ENCODE peak calls at places on chromosomes 7 and 10, in six cellular contexts. N is mesenchymal stem cell, K is neuronal stem cell, S is H1, J is mesendoderm, D is IMR-90. A is an unnamed sample.

GRCh38 chr10:122306744-122307143 is 35.6 kb downstream of the BTBD16 start:
- DNase-seq in N (no peak), K (no peak), S (no peak), J (no peak), D (no peak), A (no peak)

GRCh38 chr10:45313264-45313873 is 2.0 kb downstream of the OR13A1 start:
- DNase-seq in N (no peak), K (no peak), S (no peak), J (no peak), D (no peak), A (no peak)

GRCh38 chr10:43419997-43420368 is 11.0 kb upstream of the HNRNPF start:
- DNase-seq in N (no peak), K (no peak), S (no peak), J (no peak), D (no peak), A (no peak)

GRCh38 chr10:24952701-24953349 is 419 bp upstream of the PRTFDC1 start:
- DNase-seq in N (peak; percentile 73), K (peak; percentile 57), S (no peak), J (peak; percentile 93), D (peak; percentile 56), A (peak; percentile 75)

GRCh38 chr7:112156412-112156811 is 49.8 kb downstream of the DOCK4 start:
- DNase-seq in N (no peak), K (no peak), S (no peak), J (no peak), D (no peak), A (no peak)

GRCh38 chr7:96614154-96614867 is 95.3 kb downstream of the SEM1 start:
- DNase-seq in N (no peak), K (no peak), S (no peak), J (no peak), D (no peak), A (no peak)

GRCh38 chr10:93501650-93502049 is 5.2 kb downstream of the CEP55 start:
- DNase-seq in N (peak; percentile 10), K (no peak), S (no peak), J (no peak), D (no peak), A (no peak)

GRCh38 chr10:130970341-130971122 is 341.0 kb downstream of the TCERG1L start:
- DNase-seq in N (no peak), K (no peak), S (no peak), J (no peak), D (no peak), A (peak; percentile 10)

GRCh38 chr7:94043299-94043698 is 39.1 kb upstream of the BET1 start:
- DNase-seq in N (peak; percentile 45), K (no peak), S (no peak), J (no peak), D (peak; percentile 69), A (no peak)

GRCh38 chr10:103839867-103840746 is 15.3 kb downstream of the SH3PXD2A start:
- DNase-seq in N (peak; percentile 31), K (no peak), S (peak; percentile 70), J (peak; percentile 98), D (no peak), A (peak; percentile 66)

GRCh38 chr10:80453715-80454525 is at the start of gene TSPAN14:
- DNase-seq in N (peak; percentile 84), K (peak; percentile 79), S (peak; percentile 78), J (peak; percentile 81), D (peak; percentile 79), A (peak; percentile 82)

DNA sequence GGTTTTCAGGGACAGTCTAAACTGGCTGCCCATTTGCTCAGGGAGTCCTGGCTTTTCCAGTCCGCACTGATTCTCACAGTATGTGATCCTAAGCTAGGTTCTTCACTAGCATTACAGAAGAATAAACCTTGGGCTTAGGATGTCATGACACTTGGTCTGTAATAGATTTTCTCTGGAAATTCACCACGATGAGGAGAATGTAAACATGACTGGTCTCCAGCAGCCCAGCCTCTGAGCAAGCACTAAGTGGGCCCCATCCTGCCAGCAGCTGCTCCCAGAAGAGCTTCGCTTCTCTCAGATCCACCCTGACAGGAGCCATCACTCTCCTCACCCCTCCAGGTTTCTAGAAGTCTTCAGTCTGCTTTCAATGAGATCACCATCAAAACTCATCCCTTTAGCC is 103.7 kb upstream of the ZPBP start:
- DNase-seq in N (no peak), K (no peak), S (no peak), J (no peak), D (no peak), A (no peak)
- H3K4ac ChIP-seq in N (no peak overlapping the region), K (no peak overlapping the region), S (no peak overlapping the region), J (no peak overlapping the region), D (no peak overlapping the region), A (no peak overlapping the region)

GRCh38 chr10:77560052-77560451 is 77.6 kb downstream of the KCNMA1 start:
- DNase-seq in N (no peak), K (no peak), S (no peak), J (no peak), D (no peak), A (no peak)
- H3K4ac ChIP-seq in N (no peak overlapping the region), K (no peak overlapping the region), S (no peak overlapping the region), J (no peak overlapping the region), D (no peak overlapping the region), A (no peak overlapping the region)

DNA sequence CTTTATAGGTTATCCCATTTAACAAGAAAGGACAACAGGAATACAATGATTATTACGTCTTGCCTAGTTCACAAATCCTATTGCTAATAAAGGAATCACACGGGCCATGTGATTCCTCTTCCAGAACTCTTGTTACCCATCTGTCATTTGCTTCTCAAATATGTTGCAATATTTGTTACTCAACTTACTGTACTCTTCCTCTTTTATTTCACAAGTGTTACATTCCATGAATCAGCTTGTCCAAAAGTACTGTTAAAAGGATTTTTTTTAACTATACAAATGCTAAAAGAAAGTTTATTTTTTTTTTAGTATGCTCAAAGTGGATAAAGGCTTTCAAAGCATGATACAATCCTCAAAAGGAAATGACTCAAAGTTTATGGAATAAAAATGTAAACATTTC is 3.9 kb upstream of the CD36 start:
- DNase-seq in N (peak; percentile 93), K (no peak), S (no peak), J (no peak), D (peak; percentile 93), A (no peak)
- H3K4ac ChIP-seq in N (no peak overlapping the region), K (no peak overlapping the region), S (no peak overlapping the region), J (no peak overlapping the region), D (no peak overlapping the region), A (no peak overlapping the region)

DNA sequence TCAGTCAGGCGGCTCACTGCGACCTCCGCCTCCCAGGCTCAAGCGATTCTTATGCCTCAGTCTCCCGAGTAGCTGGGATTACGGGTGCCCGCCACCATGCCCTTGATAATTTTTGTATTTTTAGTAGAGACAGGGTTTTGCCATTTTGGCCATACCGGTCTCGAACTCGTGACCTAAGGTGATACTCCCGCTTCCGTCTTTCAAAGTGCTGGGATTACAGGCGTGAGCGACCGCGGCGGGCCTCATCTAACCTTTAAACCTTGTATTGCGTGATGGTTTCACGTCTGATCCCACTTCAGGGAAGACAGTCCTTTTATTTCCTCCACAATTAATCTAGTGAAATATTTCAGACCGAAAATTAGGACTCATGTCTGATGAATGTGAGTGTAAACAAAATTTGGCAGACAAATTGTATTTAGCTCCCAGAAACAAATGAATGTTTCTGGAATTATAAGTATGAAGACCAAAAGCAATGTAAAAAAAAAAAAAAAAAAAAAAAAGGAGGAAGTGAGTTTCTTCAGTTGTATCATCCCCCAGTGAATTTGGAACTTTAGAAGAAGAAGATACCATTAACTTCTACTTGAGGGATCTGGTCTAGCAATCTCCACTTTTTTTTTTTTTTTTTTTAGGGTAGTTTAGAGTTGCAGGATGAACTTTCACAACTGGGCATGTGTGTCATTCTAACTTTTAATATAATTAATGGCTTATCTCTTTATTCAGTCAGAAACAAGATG is 1.6 kb downstream of the NUP42 start:
- DNase-seq in N (no peak), K (no peak), S (no peak), J (no peak), D (no peak), A (no peak)
- H3K4ac ChIP-seq in N (no peak overlapping the region), K (no peak overlapping the region), S (no peak overlapping the region), J (no peak overlapping the region), D (no peak overlapping the region), A (no peak overlapping the region)

GRCh38 chr7:47622946-47623640 is 41.2 kb upstream of the TNS3 start:
- DNase-seq in N (peak; percentile 98), K (no peak), S (no peak), J (peak; percentile 25), D (peak; percentile 97), A (no peak)

GRCh38 chr7:47622586-47622945 is 40.7 kb upstream of the TNS3 start:
- DNase-seq in N (no peak), K (no peak), S (no peak), J (no peak), D (no peak), A (no peak)

GRCh38 chr7:47619806-47620205 is 37.9 kb upstream of the TNS3 start:
- DNase-seq in N (no peak), K (no peak), S (no peak), J (no peak), D (peak; percentile 38), A (no peak)

GRCh38 chr7:47621347-47621746 is 39.4 kb upstream of the TNS3 start:
- DNase-seq in N (no peak), K (no peak), S (no peak), J (no peak), D (no peak), A (no peak)

GRCh38 chr7:47621985-47622561 is 40.2 kb upstream of the TNS3 start:
- DNase-seq in N (no peak), K (no peak), S (no peak), J (no peak), D (no peak), A (no peak)
- H3K4ac ChIP-seq in N (peak overlapping the region; percentile 96), K (no peak overlapping the region), S (no peak overlapping the region), J (no peak overlapping the region), D (peak overlapping the region; percentile 99), A (no peak overlapping the region)

GRCh38 chr7:148697256-148697841 is 1.4 kb upstream of the CUL1 start:
- DNase-seq in N (peak; percentile 50), K (no peak), S (no peak), J (no peak), D (peak; percentile 63), A (no peak)
- H3K4ac ChIP-seq in N (no peak overlapping the region), K (no peak overlapping the region), S (no peak overlapping the region), J (no peak overlapping the region), D (peak overlapping the region; percentile 59), A (no peak overlapping the region)

GRCh38 chr7:130436253-130436652 is 4.6 kb downstream of the CEP41 start:
- DNase-seq in N (no peak), K (no peak), S (no peak), J (no peak), D (no peak), A (no peak)

GRCh38 chr7:130444230-130444629 is 3.4 kb upstream of the CEP41 start:
- DNase-seq in N (peak; percentile 26), K (no peak), S (no peak), J (no peak), D (peak; percentile 63), A (no peak)

GRCh38 chr7:130445008-130445407 is 4.2 kb upstream of the CEP41 start:
- DNase-seq in N (no peak), K (no peak), S (no peak), J (peak; percentile 23), D (no peak), A (no peak)

GRCh38 chr7:130441408-130441854 is 615 bp upstream of the CEP41 start:
- DNase-seq in N (no peak), K (peak; percentile 64), S (no peak), J (peak; percentile 86), D (peak; percentile 12), A (peak; percentile 69)

GRCh38 chr7:130440527-130441365 is at the start of gene CEP41:
- DNase-seq in N (peak; percentile 98), K (peak; percentile 98), S (peak; percentile 98), J (peak; percentile 100), D (peak; percentile 96), A (peak; percentile 99)
- H3K4ac ChIP-seq in N (peak within 1 kb of the TSS; percentile 92), K (peak within 1 kb of the TSS; percentile 2), S (peak within 1 kb of the TSS; percentile 82), J (peak within 1 kb of the TSS; percentile 91), D (peak within 1 kb of the TSS; percentile 96), A (no peak within 1 kb of the TSS)